ENCODE peak calls at places on chromosome 7, in ten cellular contexts. A is AG09319; I is fibroblast of mammary gland; V is EL; T is NCI-H2227 treated with DMSO at 0.1 percent for 48 hours; Z is NCI-H2081; R is effector CD4-positive, alpha-beta T cell; E is NCI-H1092 treated with DMSO at 0.1 percent for 48 hours; Y is GM19239; N is mammary epithelial cell. S is an unnamed sample.

GRCh38 chr7:103626776-103627175 is 180.8 kb upstream of the SLC26A5 start:
- DNase-seq in R (no peak), V (peak), N (no peak), T (no peak), Z (no peak), Y (no peak), I (no peak), A (no peak), E (no peak), S (no peak)

GRCh38 chr7:77180990-77181595 is 18.5 kb downstream of the FGL2 start:
- DNase-seq in V (no peak), Z (no peak), E (no peak), A (no peak), T (no peak), Y (no peak), N (no peak), R (no peak), I (no peak), S (no peak)

GRCh38 chr7:31887006-31887405 is 183.2 kb downstream of the PDE1C start:
- DNase-seq in V (no peak), R (no peak), Z (no peak), N (no peak), E (no peak), Y (no peak), T (no peak), I (no peak), A (no peak), S (no peak)

GRCh38 chr7:9889557-9889956 is 1084.1 kb upstream of the PHF14 start:
- DNase-seq in Z (no peak), N (no peak), R (no peak), Y (no peak), A (no peak), V (no peak), E (no peak), T (no peak), I (no peak), S (no peak)

GRCh38 chr7:146175716-146176115 is 59.1 kb downstream of the CNTNAP2 start:
- DNase-seq in T (no peak), Z (no peak), I (no peak), R (no peak), V (no peak), A (no peak), E (no peak), N (no peak), Y (no peak), S (no peak)

GRCh38 chr7:46802460-46802972 is 779.4 kb downstream of the TNS3 start:
- DNase-seq in A (no peak), Y (no peak), V (no peak), N (no peak), E (no peak), R (no peak), T (no peak), Z (no peak), I (no peak), S (no peak)

GRCh38 chr7:33744293-33744692 is 161.0 kb upstream of the BMPER start:
- DNase-seq in Y (peak), E (peak), V (peak), A (no peak), Z (peak), R (no peak), N (peak), I (peak), T (no peak), S (no peak)

GRCh38 chr7:118918556-118918955 is 694.1 kb downstream of the ANKRD7 start:
- DNase-seq in R (no peak), T (no peak), Y (no peak), E (peak), Z (peak), V (no peak), N (peak), I (peak), A (no peak), S (peak)

GRCh38 chr7:96052289-96052688 is 269.6 kb downstream of the SLC25A13 start:
- DNase-seq in E (no peak), A (no peak), N (no peak), V (no peak), I (no peak), Z (no peak), T (no peak), R (no peak), Y (no peak), S (no peak)

GRCh38 chr7:101942603-101943210 is 125.3 kb downstream of the CUX1 start:
- DNase-seq in R (no peak), N (peak), Z (no peak), T (no peak), V (no peak), Y (no peak), I (no peak), A (no peak), E (no peak), S (no peak)

GRCh38 chr7:141483044-141483443 is 68.2 kb upstream of the AGK start:
- DNase-seq in E (no peak), A (no peak), R (no peak), V (peak), T (no peak), I (peak), N (peak), Y (no peak), Z (no peak), S (no peak)

GRCh38 chr7:98323597-98324322 is 42.3 kb downstream of the BRI3 start:
- DNase-seq in V (no peak), N (no peak), T (peak), I (peak), A (no peak), Y (no peak), E (no peak), R (no peak), Z (no peak), S (peak)

GRCh38 chr7:49774459-49775064 is 1.1 kb downstream of the VWC2 start:
- DNase-seq in E (no peak), V (no peak), N (no peak), Y (no peak), I (no peak), A (no peak), Z (no peak), T (no peak), R (no peak), S (no peak)

GRCh38 chr7:68238204-68238805 is 1241.7 kb downstream of the TYW1 start:
- DNase-seq in E (no peak), T (no peak), Y (no peak), Z (no peak), V (no peak), I (no peak), N (no peak), R (no peak), A (no peak), S (no peak)

GRCh38 chr7:98930464-98930863 is 52.1 kb downstream of the TRRAP start:
- DNase-seq in E (no peak), Z (no peak), I (no peak), A (no peak), T (no peak), V (no peak), N (no peak), R (no peak), Y (no peak), S (no peak)

GRCh38 chr7:44320141-44320540 is 5.3 kb downstream of the CAMK2B start:
- DNase-seq in E (no peak), T (no peak), Y (no peak), I (no peak), A (no peak), V (no peak), N (peak), Z (no peak), R (no peak), S (no peak)

GRCh38 chr7:2123360-2123759 is 109.4 kb downstream of the MAD1L1 start:
- DNase-seq in Z (peak), N (no peak), R (no peak), T (no peak), I (no peak), E (peak), Y (no peak), A (no peak), V (no peak), S (no peak)

GRCh38 chr7:36895112-36895511 is 170.8 kb upstream of the AOAH start:
- DNase-seq in V (no peak), Z (no peak), N (peak), R (no peak), Y (no peak), A (no peak), T (peak), E (no peak), I (no peak), S (no peak)

GRCh38 chr7:44377681-44378421 is 52.5 kb upstream of the CAMK2B start:
- DNase-seq in V (no peak), Y (peak), E (no peak), A (no peak), R (no peak), I (no peak), T (no peak), Z (no peak), N (peak), S (no peak)

GRCh38 chr7:148622887-148623585 is 32.5 kb downstream of the C7orf33 start:
- DNase-seq in A (no peak), I (no peak), R (no peak), E (peak), Y (no peak), V (no peak), Z (peak), N (no peak), T (peak), S (no peak)

GRCh38 chr7:157432541-157432956 is 95.7 kb downstream of the DNAJB6 start:
- DNase-seq in V (peak), N (peak), A (peak), Y (no peak), R (no peak), T (peak), I (peak), Z (peak), E (peak), S (no peak)

GRCh38 chr7:46900312-46901263 is 681.3 kb downstream of the TNS3 start:
- DNase-seq in A (no peak), Z (no peak), I (no peak), E (no peak), T (no peak), R (no peak), Y (no peak), N (no peak), V (peak), S (no peak)

GRCh38 chr7:44324204-44325126 is 929 bp downstream of the CAMK2B start:
- DNase-seq in V (no peak), I (no peak), T (no peak), E (peak), N (no peak), R (no peak), Y (no peak), A (no peak), Z (no peak), S (no peak)

GRCh38 chr7:55183897-55184296 is 165.1 kb downstream of the EGFR start:
- DNase-seq in A (no peak), I (no peak), Z (no peak), T (no peak), E (no peak), R (no peak), N (no peak), V (no peak), Y (no peak), S (no peak)

GRCh38 chr7:55441668-55442305 is 76.7 kb downstream of the LANCL2 start:
- DNase-seq in N (no peak), V (peak), E (no peak), R (no peak), T (peak), I (peak), Y (no peak), Z (no peak), A (peak), S (no peak)

GRCh38 chr7:155547161-155547791 is 917 bp upstream of the CNPY1 start:
- DNase-seq in T (no peak), A (no peak), R (no peak), N (no peak), I (no peak), E (no peak), Z (no peak), V (no peak), Y (no peak), S (no peak)

GRCh38 chr7:85114342-85114741 is 72.5 kb downstream of the SEMA3D start:
- DNase-seq in A (no peak), N (peak), I (no peak), T (no peak), Z (no peak), R (no peak), E (no peak), V (no peak), Y (no peak), S (no peak)

GRCh38 chr7:30928254-30928872 is 16.7 kb downstream of the AQP1 start:
- DNase-seq in N (no peak), E (no peak), Y (no peak), I (no peak), T (no peak), V (no peak), A (no peak), Z (no peak), R (no peak), S (no peak)

GRCh38 chr7:121081327-121081936 is 92.9 kb downstream of the CPED1 start:
- DNase-seq in Y (no peak), A (peak), Z (peak), V (peak), T (peak), I (peak), E (peak), N (peak), R (no peak), S (peak)

GRCh38 chr7:82067628-82068264 is 297.9 kb upstream of the HGF start:
- DNase-seq in V (no peak), A (no peak), N (no peak), I (no peak), Y (no peak), E (no peak), T (no peak), Z (no peak), R (no peak), S (no peak)